ENCODE peak calls at places on chromosomes 4 and X, in eight cellular contexts. E, S, N, A, X, H, K and P are unnamed samples.

GRCh38 chr4:141435446-141436225 is 200.7 kb upstream of the IL15 start:
- DNase-seq in E (peak; percentile 44), S (no peak), N (no peak), A (no peak), X (no peak), H (no peak), K (peak; percentile 59), P (no peak)

GRCh38 chr4:40309250-40309774 is 25.8 kb upstream of the CHRNA9 start:
- DNase-seq in E (peak; percentile 74), S (peak; percentile 93), N (peak; percentile 93), A (peak; percentile 87), X (peak; percentile 92), H (peak; percentile 88), K (peak; percentile 90), P (peak; percentile 93)

GRCh38 chrX:10945463-10945862 is 165.7 kb upstream of the HCCS start:
- DNase-seq in E (peak; percentile 54), S (no peak), N (no peak), A (no peak), X (no peak), H (no peak), K (no peak), P (no peak)

GRCh38 chr4:24885342-24885741 is 27.5 kb downstream of the CCDC149 start:
- DNase-seq in E (no peak), S (no peak), N (no peak), A (no peak), X (no peak), H (peak; percentile 8), K (no peak), P (no peak)

GRCh38 chrX:124274438-124275166 is 57.9 kb upstream of the TEX13D start:
- DNase-seq in E (no peak), S (no peak), N (no peak), A (no peak), X (no peak), H (no peak), K (no peak), P (no peak)

GRCh38 chrX:130186645-130187044 is 14.9 kb downstream of the RAB33A start:
- DNase-seq in E (no peak), S (no peak), N (no peak), A (no peak), X (no peak), H (no peak), K (no peak), P (no peak)

GRCh38 chr4:75733369-75733768 is 9.0 kb downstream of the USO1 start:
- DNase-seq in E (no peak), S (no peak), N (no peak), A (no peak), X (no peak), H (no peak), K (peak; percentile 61), P (no peak)

GRCh38 chrX:110394653-110395052 is 36.0 kb downstream of the RTL9 start:
- DNase-seq in E (peak; percentile 88), S (no peak), N (no peak), A (no peak), X (no peak), H (peak; percentile 47), K (no peak), P (no peak)

GRCh38 chrX:109987884-109988283 is 15.0 kb upstream of the TMEM164 start:
- DNase-seq in E (no peak), S (no peak), N (no peak), A (no peak), X (no peak), H (peak; percentile 82), K (peak; percentile 46), P (no peak)

GRCh38 chr4:86587016-86587713 is 7.0 kb upstream of the PTPN13 start:
- DNase-seq in E (no peak), S (no peak), N (no peak), A (no peak), X (no peak), H (no peak), K (no peak), P (no peak)

GRCh38 chr4:105133976-105134375 is 12.7 kb upstream of the TET2 start:
- DNase-seq in E (no peak), S (no peak), N (no peak), A (no peak), X (no peak), H (no peak), K (no peak), P (no peak)

GRCh38 chrX:1673337-1673736 is 58.5 kb downstream of the ASMT start:
- DNase-seq in E (no peak), S (peak; percentile 22), N (no peak), A (peak; percentile 20), X (peak; percentile 66), H (peak; percentile 17), K (peak; percentile 44), P (peak; percentile 39)

GRCh38 chrX:155056877-155057792 is 13.8 kb downstream of the CMC4 start:
- DNase-seq in E (peak; percentile 60), S (peak; percentile 71), N (peak; percentile 69), A (peak; percentile 34), X (peak; percentile 69), H (peak; percentile 85), K (peak; percentile 81), P (peak; percentile 57)

GRCh38 chr4:94909645-94910044 is 151.9 kb downstream of the BMPR1B start:
- DNase-seq in E (no peak), S (no peak), N (no peak), A (no peak), X (no peak), H (no peak), K (no peak), P (no peak)

GRCh38 chrX:68511255-68511654 is 12.4 kb downstream of the YIPF6 start:
- DNase-seq in E (peak; percentile 34), S (no peak), N (no peak), A (peak; percentile 18), X (peak; percentile 56), H (peak; percentile 48), K (peak; percentile 59), P (no peak)

GRCh38 chrX:38805294-38806053 is 4.2 kb downstream of the MID1IP1 start:
- DNase-seq in E (peak; percentile 60), S (peak; percentile 88), N (peak; percentile 73), A (peak; percentile 65), X (peak; percentile 71), H (peak; percentile 87), K (peak; percentile 82), P (peak; percentile 59)

GRCh38 chrX:39896951-39897740 is 200.6 kb downstream of the BCOR start:
- DNase-seq in E (peak; percentile 74), S (no peak), N (peak; percentile 42), A (no peak), X (no peak), H (peak; percentile 75), K (peak; percentile 64), P (no peak)

GRCh38 chr4:53376900-53377299 is 541 bp upstream of the FIP1L1 start:
- DNase-seq in E (no peak), S (no peak), N (no peak), A (no peak), X (no peak), H (peak; percentile 3), K (no peak), P (no peak)

GRCh38 chrX:109890910-109891502 is 111.9 kb upstream of the TMEM164 start:
- DNase-seq in E (peak; percentile 37), S (peak; percentile 58), N (peak; percentile 51), A (peak; percentile 13), X (peak; percentile 64), H (peak; percentile 74), K (peak; percentile 69), P (peak; percentile 47)

GRCh38 chr4:56683455-56683854 is 2.4 kb upstream of the HOPX start:
- DNase-seq in E (no peak), S (no peak), N (no peak), A (no peak), X (no peak), H (no peak), K (no peak), P (no peak)

GRCh38 chr4:20044502-20044911 is 207.2 kb upstream of the SLIT2 start:
- DNase-seq in E (peak; percentile 84), S (no peak), N (no peak), A (no peak), X (no peak), H (peak; percentile 59), K (peak; percentile 6), P (no peak)

GRCh38 chr4:69760455-69760854 is at the start of gene SULT1B1:
- DNase-seq in E (peak; percentile 46), S (no peak), N (peak; percentile 58), A (peak; percentile 75), X (peak; percentile 93), H (peak; percentile 71), K (peak; percentile 62), P (peak; percentile 93)

GRCh38 chr4:89308161-89308500 is 531 bp upstream of the GPRIN3 start:
- DNase-seq in E (no peak), S (no peak), N (no peak), A (peak; percentile 29), X (peak; percentile 47), H (no peak), K (no peak), P (no peak)
- H3K4me3 ChIP-seq in E (no peak overlapping the region), S (peak overlapping the region; percentile 72), N (no peak overlapping the region), A (peak overlapping the region; percentile 93), X (peak overlapping the region; percentile 66), H (peak overlapping the region; percentile 94), K (peak overlapping the region; percentile 43), P (no peak overlapping the region)

DNA sequence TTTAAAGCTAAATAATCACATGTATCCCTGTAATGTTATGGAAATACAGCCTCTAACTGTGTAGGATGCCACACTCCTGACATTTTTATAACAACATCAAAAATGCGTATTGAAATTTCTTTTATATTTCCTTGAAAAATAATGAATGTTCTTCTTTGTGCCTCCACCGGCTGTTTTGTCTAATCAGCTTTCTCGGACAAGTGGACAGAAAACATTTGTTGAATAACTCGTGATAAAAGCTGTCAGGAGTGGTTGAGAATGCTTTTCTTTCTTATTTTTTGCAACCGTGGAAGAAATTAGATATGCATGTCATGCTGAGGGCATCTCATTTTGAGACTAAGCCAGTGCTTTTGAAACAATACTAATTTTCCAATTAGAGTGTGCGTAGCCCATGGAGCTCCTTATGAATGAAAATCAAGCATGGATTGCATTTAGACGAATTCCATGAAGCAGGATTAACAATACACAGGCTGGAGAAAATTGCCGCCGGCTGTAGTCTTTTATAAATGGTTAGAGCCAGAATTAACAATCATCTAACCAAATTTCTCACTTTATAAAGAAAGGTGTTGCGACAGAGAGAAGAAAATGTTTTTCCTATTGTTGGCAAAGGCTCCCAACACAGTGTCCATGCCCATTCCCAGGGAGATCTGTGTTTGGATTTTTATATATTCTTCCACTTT is 614.6 kb upstream of the LCORL start:
- DNase-seq in E (no peak), S (no peak), N (no peak), A (no peak), X (no peak), H (no peak), K (no peak), P (no peak)
- H3K4me3 ChIP-seq in E (no peak overlapping the region), S (no peak overlapping the region), N (no peak overlapping the region), A (no peak overlapping the region), X (no peak overlapping the region), H (no peak overlapping the region), K (no peak overlapping the region), P (no peak overlapping the region)

GRCh38 chr4:112127736-112128322 is 17.4 kb upstream of the FAM241A start:
- DNase-seq in E (peak; percentile 80), S (no peak), N (no peak), A (no peak), X (no peak), H (peak; percentile 33), K (peak; percentile 70), P (no peak)
- H3K4me3 ChIP-seq in E (no peak overlapping the region), S (no peak overlapping the region), N (no peak overlapping the region), A (no peak overlapping the region), X (no peak overlapping the region), H (no peak overlapping the region), K (no peak overlapping the region), P (no peak overlapping the region)

DNA sequence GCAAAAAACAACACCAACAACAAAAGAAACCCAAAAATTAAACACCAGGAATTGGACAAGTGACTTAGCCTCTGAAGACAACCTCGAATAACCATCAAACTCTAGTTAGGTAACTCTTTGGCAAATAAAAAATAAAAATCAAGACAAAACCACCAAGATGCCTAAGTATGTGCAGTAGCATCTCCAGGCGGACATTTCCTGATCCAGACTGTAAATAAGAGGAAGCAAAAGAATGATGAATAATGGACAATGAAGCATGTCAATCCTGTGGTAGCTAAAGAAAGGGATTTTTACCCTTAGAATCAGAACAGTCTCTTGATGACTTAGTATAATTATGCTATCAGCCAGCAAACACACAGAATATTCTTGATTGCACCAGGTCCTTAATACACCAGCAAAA is 276.7 kb upstream of the DIAPH2 start:
- DNase-seq in E (no peak), S (no peak), N (no peak), A (no peak), X (no peak), H (no peak), K (no peak), P (no peak)
- H3K4me3 ChIP-seq in E (no peak overlapping the region), S (no peak overlapping the region), N (no peak overlapping the region), A (no peak overlapping the region), X (no peak overlapping the region), H (no peak overlapping the region), K (no peak overlapping the region), P (no peak overlapping the region)